ENCODE peak calls at places on chromosomes 1 and 21, in nine cellular contexts. C is NCI-H510A treated with DMSO at 0.1 percent for 48 hours; V is AG08395; S is omental fat pad; W is choroid plexus epithelial cell; Z is Calu3; Y is DMS53; I is stimulated activated CD4-positive, alpha-beta T cell treated with anti-CD3 and anti-CD28 coated beads, Interleukin-15, amount 100 ng/mL, for 1 hour; J is right lobe of liver. L is an unnamed sample.

GRCh38 chr1:51088474-51088873 is 13.6 kb upstream of the C1orf185 start:
- DNase-seq in V (no peak), W (peak), I (no peak), C (no peak), S (no peak), Y (peak), Z (no peak), J (no peak), L (no peak)

GRCh38 chr21:32779983-32780382 is 8.4 kb upstream of the PAXBP1 start:
- DNase-seq in S (no peak), Y (no peak), V (no peak), J (no peak), C (no peak), I (no peak), Z (no peak), W (no peak), L (no peak)

GRCh38 chr1:51636765-51637522 is 20.1 kb downstream of the OSBPL9 start:
- DNase-seq in I (no peak), Z (peak), V (peak), C (no peak), Y (no peak), J (no peak), W (peak), S (no peak), L (no peak)

GRCh38 chr1:87853576-87854351 is 525.1 kb downstream of the LMO4 start:
- DNase-seq in S (no peak), Y (no peak), J (no peak), I (no peak), W (peak), Z (no peak), C (no peak), V (peak), L (no peak)

GRCh38 chr1:172745014-172745413 is 86.1 kb downstream of the FASLG start:
- DNase-seq in W (peak), C (peak), I (no peak), S (no peak), Y (peak), Z (peak), J (no peak), V (peak), L (peak)

GRCh38 chr1:26946270-26946669 is 14.0 kb downstream of the KDF1 start:
- DNase-seq in I (no peak), V (no peak), J (no peak), W (no peak), Y (no peak), Z (no peak), S (no peak), C (no peak), L (no peak)

GRCh38 chr1:48671578-48671977 is 105.1 kb downstream of the BEND5 start:
- DNase-seq in J (no peak), I (no peak), Y (no peak), Z (no peak), V (no peak), S (no peak), W (no peak), C (no peak), L (no peak)

GRCh38 chr1:238753205-238753720 is 633.1 kb upstream of the CHRM3 start:
- DNase-seq in Y (no peak), I (no peak), Z (no peak), W (no peak), C (no peak), J (no peak), V (no peak), S (no peak), L (no peak)

GRCh38 chr1:202016717-202017384 is 6.5 kb downstream of the ELF3 start:
- DNase-seq in C (no peak), I (no peak), J (no peak), Y (peak), Z (no peak), S (no peak), W (no peak), V (no peak), L (no peak)

GRCh38 chr1:54671985-54672608 is 30.5 kb downstream of the MROH7 start:
- DNase-seq in I (peak), J (peak), V (peak), S (no peak), Y (peak), Z (peak), W (peak), C (peak), L (peak)

GRCh38 chr1:118266436-118266835 is 81.4 kb upstream of the SPAG17 start:
- DNase-seq in J (no peak), V (no peak), S (no peak), I (no peak), Z (no peak), Y (no peak), C (no peak), W (no peak), L (no peak)

GRCh38 chr1:30612666-30613065 is 110.7 kb downstream of the MATN1 start:
- DNase-seq in C (no peak), Z (no peak), V (no peak), I (no peak), Y (no peak), W (no peak), J (no peak), S (no peak), L (no peak)

GRCh38 chr1:201224671-201225400 is 34.2 kb downstream of the IGFN1 start:
- DNase-seq in Z (no peak), C (no peak), I (no peak), W (peak), V (peak), Y (no peak), J (no peak), S (no peak), L (no peak)

GRCh38 chr1:201826830-201827229 is 2.1 kb upstream of the IPO9 start:
- DNase-seq in W (peak), C (peak), J (no peak), S (no peak), V (no peak), Z (no peak), Y (no peak), I (no peak), L (no peak)

GRCh38 chr1:32765561-32766327 is 51.4 kb downstream of the YARS1 start:
- DNase-seq in Y (no peak), V (no peak), C (no peak), I (no peak), S (no peak), W (no peak), J (no peak), Z (no peak), L (no peak)

GRCh38 chr1:5834477-5835178 is 157.6 kb downstream of the NPHP4 start:
- DNase-seq in Z (no peak), I (no peak), W (no peak), C (no peak), V (no peak), J (no peak), Y (no peak), S (no peak), L (no peak)

L was measured in naive thymus-derived CD8-positive, alpha-beta T cell.